ENCODE peak calls at places on chromosomes 13 and 19, in six cellular contexts. T is neural progenitor cell, K is GM23338, V is HCT116, I is PC-3, R is OCI-LY7. E is an unnamed sample.

GRCh38 chr19:6847828-6848200 is 39.6 kb upstream of the ADGRE1 start:
- DNase-seq in V (no peak), I (no peak), R (no peak), K (no peak), T (no peak), E (no peak)

GRCh38 chr13:35858665-35859064 is 272.5 kb downstream of the DCLK1 start:
- DNase-seq in T (no peak), I (no peak), K (no peak), R (no peak), V (no peak), E (no peak)

GRCh38 chr13:23322353-23323336 is 110.9 kb downstream of the SACS start:
- DNase-seq in R (no peak), I (peak), T (no peak), K (no peak), V (no peak), E (no peak)

GRCh38 chr19:15337202-15337601 is 4.9 kb upstream of the BRD4 start:
- DNase-seq in V (no peak), K (no peak), R (no peak), I (peak), T (no peak), E (no peak)

GRCh38 chr13:26600345-26600761 is 42.9 kb downstream of the WASF3 start:
- DNase-seq in V (no peak), K (no peak), T (no peak), I (no peak), R (no peak), E (no peak)

GRCh38 chr19:49407079-49407478 is 16.2 kb downstream of the PTH2 start:
- DNase-seq in R (no peak), I (no peak), K (no peak), V (no peak), T (no peak), E (no peak)

GRCh38 chr19:7865262-7865911 is 8.8 kb downstream of the PRR36 start:
- DNase-seq in R (peak), K (peak), I (no peak), V (no peak), T (no peak), E (peak)

GRCh38 chr13:100533588-100534041 is 55.0 kb downstream of the GGACT start:
- DNase-seq in I (no peak), K (no peak), V (no peak), R (no peak), T (no peak), E (no peak)

GRCh38 chr19:44071824-44072542 is at the start of gene ZNF284:
- DNase-seq in R (no peak), T (peak), I (peak), V (no peak), K (peak), E (peak)

GRCh38 chr13:45847554-45848224 is 3.9 kb downstream of the SIAH3 start:
- DNase-seq in I (no peak), K (no peak), T (no peak), R (no peak), V (no peak), E (peak)

GRCh38 chr19:38676023-38676877 is 28.8 kb downstream of the ACTN4 start:
- DNase-seq in I (no peak), K (no peak), V (no peak), R (peak), T (no peak), E (no peak)

GRCh38 chr13:43883636-43884035 is 3.9 kb downstream of the LACC1 start:
- DNase-seq in R (no peak), K (no peak), I (no peak), V (no peak), T (no peak), E (no peak)

GRCh38 chr13:101390461-101390860 is 25.8 kb downstream of the NALCN start:
- DNase-seq in T (no peak), R (no peak), I (no peak), K (no peak), V (no peak), E (no peak)

GRCh38 chr19:34041922-34042521 is 130.3 kb upstream of the LSM14A start:
- DNase-seq in R (peak), I (peak), V (peak), K (peak), T (peak), E (peak)

GRCh38 chr19:2315818-2316353 is 7.9 kb upstream of the LINGO3 start:
- DNase-seq in T (peak), V (no peak), R (peak), K (peak), I (peak), E (peak)

GRCh38 chr19:590396-590745 is 690 bp downstream of the HCN2 start:
- DNase-seq in T (peak), I (peak), R (no peak), V (no peak), K (no peak), E (no peak)

GRCh38 chr13:111204438-111205177 is 89.5 kb downstream of the ARHGEF7 start:
- DNase-seq in I (no peak), T (peak), R (no peak), V (no peak), K (peak), E (no peak)

GRCh38 chr13:34933349-34933748 is 8.7 kb upstream of the NBEA start:
- DNase-seq in V (no peak), R (no peak), K (no peak), T (no peak), I (peak), E (no peak)

GRCh38 chr13:74288361-74288911 is 154.2 kb upstream of the KLF12 start:
- DNase-seq in V (no peak), I (no peak), T (peak), K (peak), R (peak), E (peak)

GRCh38 chr13:110907951-110908898 is 6.6 kb downstream of the ANKRD10 start:
- DNase-seq in I (peak), R (no peak), K (peak), T (no peak), V (peak), E (peak)

GRCh38 chr13:23450340-23451046 is 17.0 kb upstream of the SACS start:
- DNase-seq in R (no peak), V (no peak), K (no peak), I (no peak), T (no peak), E (no peak)

GRCh38 chr19:57406516-57407123 is 4.3 kb upstream of the ZNF17 start:
- DNase-seq in R (peak), I (peak), V (peak), T (peak), K (peak), E (peak)

GRCh38 chr19:6947745-6948144 is 60.4 kb downstream of the ADGRE1 start:
- DNase-seq in V (peak), T (no peak), I (peak), R (no peak), K (no peak), E (no peak)

GRCh38 chr19:29628661-29629385 is 22.7 kb downstream of the POP4 start:
- DNase-seq in V (no peak), T (no peak), I (no peak), R (no peak), K (no peak), E (no peak)

GRCh38 chr19:48900477-48901452 is 653 bp downstream of the NUCB1 start:
- DNase-seq in I (peak), V (no peak), R (peak), T (no peak), K (peak), E (peak)

GRCh38 chr19:6979341-6979740 is 41.9 kb downstream of the MBD3L2B start:
- DNase-seq in V (no peak), R (no peak), T (no peak), K (no peak), I (no peak), E (no peak)

GRCh38 chr19:3249408-3249807 is 24.9 kb downstream of the CELF5 start:
- DNase-seq in T (peak), V (peak), R (peak), K (peak), I (peak), E (no peak)

GRCh38 chr19:45400192-45400591 is 4.7 kb downstream of the PPP1R13L start:
- DNase-seq in R (no peak), V (no peak), I (no peak), T (no peak), K (no peak), E (no peak)

GRCh38 chr19:16160943-16161560 is 12.3 kb downstream of the CIB3 start:
- DNase-seq in I (peak), K (no peak), R (no peak), T (no peak), V (peak), E (no peak)

GRCh38 chr13:70630247-70630646 is 522.0 kb upstream of the KLHL1 start:
- DNase-seq in K (peak), I (peak), T (no peak), V (no peak), R (no peak), E (no peak)

GRCh38 chr19:45455707-45456499 is 11.9 kb upstream of the FOSB start:
- DNase-seq in R (no peak), V (peak), T (peak), K (peak), I (peak), E (no peak)

GRCh38 chr19:41373993-41374392 is 2.3 kb upstream of the TMEM91 start:
- DNase-seq in V (no peak), I (no peak), R (no peak), K (no peak), T (no peak), E (no peak)

GRCh38 chr13:44921931-44922758 is 67.1 kb downstream of the NUFIP1 start:
- DNase-seq in I (peak), T (no peak), R (no peak), K (no peak), V (peak), E (no peak)

GRCh38 chr19:31905980-31906948 is 439.1 kb upstream of the ZNF507 start:
- DNase-seq in I (no peak), V (no peak), K (no peak), R (no peak), T (no peak), E (peak)

GRCh38 chr19:11382898-11383705 is 1.0 kb downstream of the EPOR start:
- DNase-seq in T (peak), R (peak), K (peak), V (peak), I (peak), E (no peak)

GRCh38 chr19:3370214-3370720 is 3.9 kb downstream of the NFIC start:
- DNase-seq in K (peak), V (no peak), R (no peak), I (no peak), T (no peak), E (no peak)

GRCh38 chr19:4303778-4304508 is 455 bp upstream of the FSD1 start:
- DNase-seq in I (no peak), R (no peak), K (no peak), V (no peak), T (no peak), E (no peak)

GRCh38 chr19:40809358-40810086 is 10.5 kb downstream of the EGLN2 start:
- DNase-seq in K (no peak), T (no peak), V (no peak), R (no peak), I (no peak), E (no peak)

GRCh38 chr13:44040070-44040753 is 160.5 kb downstream of the LACC1 start:
- DNase-seq in I (peak), T (no peak), V (no peak), K (no peak), R (no peak), E (no peak)

GRCh38 chr19:7998081-7998480 is 7.4 kb downstream of the ELAVL1 start:
- DNase-seq in T (no peak), K (no peak), I (no peak), R (no peak), V (no peak), E (no peak)

DNA sequence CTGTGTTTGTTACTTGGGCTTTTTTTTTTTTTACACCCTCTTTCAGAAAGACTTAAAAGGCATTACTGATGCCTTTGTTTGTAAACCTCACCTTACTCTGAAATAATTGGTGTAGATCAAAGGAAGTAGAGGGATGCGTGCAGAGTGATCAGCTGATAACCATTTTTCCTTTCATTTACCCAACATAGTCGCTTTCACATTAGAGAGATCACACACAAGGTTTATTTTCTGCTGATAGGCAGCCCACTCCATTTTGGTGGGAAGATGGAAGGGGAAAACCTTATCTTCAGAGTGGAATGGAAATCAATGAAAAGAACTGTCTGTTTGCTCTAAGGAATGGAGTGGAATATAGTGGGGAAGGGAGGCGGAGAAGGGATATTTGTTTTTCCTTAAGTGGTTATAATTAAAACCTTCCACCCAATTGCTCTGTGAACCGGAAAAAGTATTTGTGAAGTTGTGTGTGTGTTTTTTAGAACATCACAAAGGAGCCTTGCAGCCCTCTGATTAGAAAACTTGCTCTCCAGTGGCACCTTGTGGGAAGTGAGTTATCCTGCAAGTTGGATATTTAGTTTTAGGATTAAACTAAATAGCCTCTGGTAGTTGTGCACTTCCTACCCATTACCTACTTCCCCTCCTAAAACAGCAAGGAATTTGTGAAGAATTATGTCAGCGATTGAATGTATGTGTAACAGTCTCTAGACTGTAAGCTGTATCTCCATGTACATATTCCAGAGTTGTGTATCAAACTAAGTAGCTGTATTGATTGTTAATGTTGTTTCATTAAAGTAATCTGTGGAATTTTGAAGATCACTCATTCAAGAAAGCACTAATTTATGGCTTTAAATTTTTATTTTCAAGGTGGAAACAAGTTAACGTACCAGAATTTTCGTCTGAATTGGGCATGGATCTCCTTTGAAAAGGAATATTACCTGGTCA is 76.8 kb downstream of the FREM2 start:
- DNase-seq in R (peak), I (peak), K (peak), T (peak), V (no peak), E (peak)
- TF ChIP-seq CTCF in R (peak), I (peak), K (peak), T (peak), V (peak), E (peak)

GRCh38 chr13:112818698-112819045 is 128.8 kb downstream of the ATP11A start:
- DNase-seq in I (no peak), V (no peak), R (no peak), K (no peak), T (no peak), E (no peak)

GRCh38 chr13:112813552-112813951 is 123.7 kb downstream of the ATP11A start:
- DNase-seq in K (no peak), I (no peak), R (no peak), V (no peak), T (no peak), E (no peak)

GRCh38 chr13:112814905-112815585 is 125.2 kb downstream of the ATP11A start:
- DNase-seq in K (no peak), V (no peak), T (no peak), I (peak), R (no peak), E (no peak)

GRCh38 chr13:112818040-112818697 is 128.3 kb downstream of the ATP11A start:
- DNase-seq in T (no peak), V (no peak), R (no peak), I (no peak), K (no peak), E (no peak)

GRCh38 chr13:112815871-112816270 is 126.0 kb downstream of the ATP11A start:
- DNase-seq in T (no peak), I (no peak), R (no peak), V (no peak), K (no peak), E (no peak)
- H3K27ac ChIP-seq in T (no peak), I (no peak), R (no peak), V (no peak), K (no peak), E (no peak)

GRCh38 chr13:38419312-38419873 is 69.7 kb downstream of the UFM1 start:
- DNase-seq in I (no peak), T (no peak), K (no peak), V (no peak), R (no peak), E (peak)
- TF ChIP-seq EZH2phosphoT487 in I (no peak), T (no peak), K (no peak), V (no peak), R (no peak), E (no peak)

DNA sequence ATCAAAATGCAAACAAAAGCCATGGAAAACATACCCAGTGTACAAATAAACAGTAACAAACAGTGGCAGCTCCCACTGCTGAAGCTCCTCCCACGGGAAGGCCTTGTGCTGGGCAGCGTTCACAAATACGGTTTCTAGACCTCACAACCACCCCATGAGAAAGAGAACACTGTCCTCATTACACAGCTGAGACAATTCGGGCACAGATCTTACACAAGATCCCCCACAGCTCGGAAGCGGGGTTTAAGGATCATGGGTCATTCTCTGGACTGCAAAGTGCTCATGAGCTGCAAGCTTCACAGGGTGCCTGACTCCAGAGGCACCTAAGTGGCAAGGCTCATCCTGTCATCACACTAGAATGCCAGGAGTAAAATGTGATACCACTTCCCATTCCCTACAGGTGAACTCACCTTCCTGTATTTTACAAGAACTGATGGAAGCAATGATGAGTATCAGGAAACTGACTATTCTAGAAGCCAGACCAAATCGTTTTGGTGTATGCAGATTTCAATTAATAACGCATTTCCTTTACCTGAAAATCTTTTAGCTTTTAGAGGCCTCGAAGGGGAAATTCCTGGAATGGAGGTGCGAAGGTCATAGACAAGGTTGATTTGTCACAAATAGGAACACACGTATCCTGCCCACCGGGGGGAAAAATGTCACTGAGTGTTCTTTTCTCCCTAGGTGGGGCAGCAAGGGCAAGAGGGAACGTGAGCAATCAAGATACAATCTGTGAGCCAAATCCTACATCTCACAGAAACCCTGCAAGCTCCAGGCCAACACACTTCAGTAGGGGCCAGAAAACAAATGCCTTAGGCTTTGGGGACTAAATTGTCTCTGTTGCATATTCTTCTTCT is 41.2 kb downstream of the STK24 start:
- DNase-seq in R (no peak), K (no peak), V (no peak), T (no peak), I (peak), E (no peak)
- TF ChIP-seq CTCF in R (no peak), K (no peak), V (no peak), T (no peak), I (no peak), E (no peak)

GRCh38 chr19:46972301-46972700 is 47.3 kb upstream of the NPAS1 start:
- DNase-seq in R (no peak), I (no peak), T (no peak), K (no peak), V (no peak), E (no peak)
- H3K27ac ChIP-seq in R (no peak), I (no peak), T (peak), K (peak), V (no peak), E (no peak)

GRCh38 chr13:20354722-20355121 is 122.6 kb upstream of the GJB6 start:
- DNase-seq in I (no peak), T (no peak), K (no peak), V (no peak), R (no peak), E (no peak)
- TF ChIP-seq EZH2phosphoT487 in I (no peak), T (no peak), K (no peak), V (no peak), R (no peak), E (no peak)

DNA sequence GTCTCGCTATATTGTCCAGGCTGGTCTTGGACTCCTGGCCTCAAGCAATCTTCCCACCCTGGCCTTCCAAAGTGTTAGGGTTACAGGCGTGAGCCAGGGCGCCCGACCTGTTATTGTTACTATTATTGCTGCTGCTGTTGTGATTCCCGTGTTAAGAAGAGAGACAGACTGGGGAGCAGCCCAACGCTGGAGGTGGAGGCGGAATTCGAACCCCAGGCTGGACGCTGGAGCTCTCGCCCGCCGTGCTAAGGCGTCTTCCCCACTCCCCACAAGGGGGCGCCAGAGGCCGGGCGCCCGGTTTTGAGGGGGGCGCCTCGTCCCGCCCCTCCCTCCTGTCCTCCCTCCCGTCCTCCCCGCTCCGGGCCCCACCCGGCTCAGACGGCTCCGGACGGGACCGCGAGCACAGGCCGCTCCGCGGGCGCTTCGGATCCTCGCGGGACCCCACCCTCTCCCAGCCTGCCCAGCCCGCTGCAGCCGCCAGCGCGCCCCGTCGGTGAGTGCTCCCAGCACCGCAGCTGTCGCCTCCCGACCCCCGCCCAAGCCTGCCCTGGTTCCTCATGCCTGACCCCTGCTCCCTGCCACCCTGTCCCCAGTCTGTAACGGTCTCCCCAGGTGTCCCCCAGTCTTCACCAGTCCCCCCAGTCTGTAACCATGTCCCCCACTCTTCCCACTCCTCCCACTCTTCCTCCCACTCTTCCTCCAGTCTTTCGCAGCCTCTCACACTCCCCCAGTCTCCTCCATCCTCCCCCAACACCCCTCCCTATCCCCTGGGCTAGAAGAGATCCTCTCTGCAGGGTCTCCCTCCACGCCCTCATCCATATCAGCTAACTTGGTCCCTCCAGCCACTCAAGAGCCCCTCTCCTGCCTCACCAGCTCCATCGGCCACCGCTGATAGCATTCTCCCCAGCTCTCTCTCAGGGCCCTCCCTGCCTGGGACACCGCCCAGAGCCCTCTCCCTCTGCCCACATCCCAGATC is at the start of gene EHD2:
- DNase-seq in T (peak), K (peak), R (no peak), I (no peak), V (no peak), E (no peak)
- TF ChIP-seq CTCF in T (peak), K (peak), R (peak), I (peak), V (peak), E (peak)